ENCODE peak calls at places on chromosomes 11 and 22, in four cellular contexts. K, T, Y and R are unnamed samples.

GRCh38 chr22:47201996-47202818 is 439.8 kb downstream of the TBC1D22A start:
- DNase-seq in K (peak), T (no peak), Y (no peak), R (no peak)

GRCh38 chr11:18013790-18014507 is 1.1 kb upstream of the SERGEF start:
- DNase-seq in K (no peak), T (no peak), Y (no peak), R (peak)

GRCh38 chr22:26592368-26593015 is 2.6 kb upstream of the TPST2 start:
- DNase-seq in K (peak), T (no peak), Y (no peak), R (no peak)

GRCh38 chr11:61054513-61054912 is 47.8 kb upstream of the CD5 start:
- DNase-seq in K (no peak), T (no peak), Y (no peak), R (no peak)

GRCh38 chr11:68313574-68314202 is 1.3 kb downstream of the LRP5 start:
- DNase-seq in K (no peak), T (no peak), Y (no peak), R (peak)

GRCh38 chr11:119889728-119890280 is 160.8 kb upstream of the NECTIN1 start:
- DNase-seq in K (peak), T (no peak), Y (no peak), R (no peak)

GRCh38 chr22:39117585-39118191 is 20.6 kb downstream of the APOBEC3H start:
- DNase-seq in K (peak), T (no peak), Y (peak), R (peak)

GRCh38 chr11:115222218-115222862 is 281.9 kb downstream of the CADM1 start:
- DNase-seq in K (no peak), T (no peak), Y (no peak), R (peak)

GRCh38 chr11:117281159-117281558 is 10.0 kb upstream of the BACE1-AS start:
- DNase-seq in K (no peak), T (no peak), Y (no peak), R (peak)

GRCh38 chr11:19992998-19993397 is 167.3 kb downstream of the DBX1 start:
- DNase-seq in K (no peak), T (no peak), Y (no peak), R (no peak)

GRCh38 chr11:112835556-112835955 is 125.7 kb upstream of the NCAM1 start:
- DNase-seq in K (no peak), T (no peak), Y (no peak), R (no peak)

GRCh38 chr11:100152751-100153150 is 534.3 kb upstream of the ARHGAP42 start:
- DNase-seq in K (no peak), T (no peak), Y (no peak), R (peak)

GRCh38 chr11:83004855-83005556 is 66.7 kb downstream of the RAB30 start:
- DNase-seq in K (no peak), T (no peak), Y (no peak), R (no peak)

GRCh38 chr11:74691755-74692154 is 39.5 kb downstream of the CHRDL2 start:
- DNase-seq in K (no peak), T (no peak), Y (no peak), R (no peak)

GRCh38 chr11:90288207-90288821 is 65.5 kb upstream of the CHORDC1 start:
- DNase-seq in K (no peak), T (no peak), Y (no peak), R (peak)
- TF ChIP-seq CTCF in K (peak), T (peak), Y (peak), R (peak)

DNA sequence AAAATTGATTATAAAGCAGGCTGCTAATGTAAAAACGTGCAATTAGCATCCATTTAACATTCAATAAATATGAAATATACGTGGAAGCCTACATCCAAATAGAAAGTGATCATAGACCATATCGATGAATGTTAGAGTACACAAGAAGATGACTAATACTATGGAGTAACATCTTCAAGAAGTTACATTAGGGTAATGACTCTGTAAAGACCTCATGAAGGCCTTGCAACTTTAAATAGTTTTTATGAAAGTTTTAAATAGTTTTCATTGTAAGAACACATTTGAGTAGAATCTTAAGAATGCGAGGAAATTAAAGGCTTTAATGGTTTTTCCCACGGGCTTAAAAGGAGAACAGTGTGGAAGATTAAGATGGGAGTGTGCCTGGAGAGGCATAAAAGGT is 1.4 kb downstream of the TRIM34 start:
- DNase-seq in K (no peak), T (no peak), Y (no peak), R (peak)
- H3K4me3 ChIP-seq in K (peak), T (no peak), Y (no peak), R (no peak)

DNA sequence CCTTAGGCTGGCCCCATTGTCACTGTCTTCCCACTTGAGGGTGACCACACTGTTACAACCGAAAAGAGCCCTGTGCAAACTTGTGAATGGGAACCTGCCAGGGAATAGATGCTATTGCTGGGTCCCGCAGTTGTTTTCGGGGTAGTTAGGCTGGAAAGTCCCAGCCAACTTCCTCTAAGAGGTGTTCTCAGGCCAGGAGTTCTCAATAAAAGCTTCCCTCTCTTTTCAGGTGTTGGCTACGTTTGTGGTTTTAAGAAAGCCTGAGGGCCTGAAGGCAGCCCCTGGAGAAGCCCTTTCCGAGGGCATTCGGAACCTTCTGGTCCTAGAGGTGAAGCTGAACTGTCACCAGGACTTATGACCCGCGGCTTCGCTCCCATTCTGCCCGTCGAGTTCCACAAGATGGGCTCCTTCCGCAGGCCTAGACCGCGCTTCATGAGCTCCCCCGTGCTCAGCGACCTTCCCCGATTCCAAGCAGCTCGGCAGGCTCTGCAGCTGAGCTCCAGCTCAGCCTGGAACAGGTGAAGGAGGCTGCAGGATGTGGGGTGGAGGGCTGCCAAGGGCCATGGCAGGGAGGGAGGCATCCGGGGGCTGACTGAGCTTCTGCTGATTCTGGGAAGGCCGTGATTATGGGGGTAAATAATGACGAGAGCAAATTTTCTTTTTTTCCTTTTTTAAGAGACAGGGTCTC is 104.8 kb downstream of the PRR5L start:
- DNase-seq in K (peak), T (no peak), Y (no peak), R (no peak)
- TF ChIP-seq CTCF in K (no peak), T (no peak), Y (no peak), R (no peak)

DNA sequence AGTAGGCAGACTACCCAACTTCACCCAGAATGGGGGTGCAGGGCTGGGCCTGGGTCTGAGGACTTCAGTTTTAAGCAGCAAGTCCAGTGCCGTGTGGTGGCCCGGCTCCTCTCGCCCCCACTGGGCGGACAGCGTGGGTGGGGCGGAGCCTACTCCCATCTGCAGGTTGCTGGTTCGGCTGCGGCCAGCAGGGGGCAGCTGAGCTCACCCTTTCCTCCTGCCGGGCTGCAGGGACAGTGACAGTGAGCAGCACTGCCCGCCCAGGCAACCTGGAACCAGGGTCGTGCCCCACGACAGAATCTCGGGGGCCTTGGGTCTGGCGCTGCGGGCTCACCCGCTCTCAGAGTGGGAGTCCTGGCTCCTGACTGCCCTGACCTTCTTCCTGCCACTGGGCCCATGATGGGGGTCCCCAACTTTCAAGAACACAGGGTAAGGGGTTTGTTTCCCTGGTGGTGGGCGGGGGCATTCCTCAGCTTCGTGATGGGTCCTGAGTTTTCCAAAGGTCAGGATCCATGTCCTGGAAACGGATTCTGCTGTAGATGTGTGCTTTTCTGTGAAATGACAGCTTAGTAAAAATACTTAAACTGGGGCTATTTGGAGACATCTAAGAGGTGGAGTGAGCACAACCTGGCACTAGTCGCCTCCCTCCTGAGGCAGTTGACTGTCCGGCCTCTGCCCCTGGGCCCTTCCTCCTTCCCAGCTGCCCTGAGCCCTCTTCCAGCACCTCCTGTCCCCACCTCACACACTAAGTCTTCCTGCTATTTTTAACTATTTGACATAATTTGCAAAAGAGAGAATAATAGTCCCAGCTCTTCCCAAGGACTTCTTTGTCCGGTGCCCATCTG is 6.0 kb upstream of the NEAT1 start:
- DNase-seq in K (peak), T (peak), Y (peak), R (peak)
- H3K4me3 ChIP-seq in K (peak), T (peak), Y (peak), R (peak)

DNA sequence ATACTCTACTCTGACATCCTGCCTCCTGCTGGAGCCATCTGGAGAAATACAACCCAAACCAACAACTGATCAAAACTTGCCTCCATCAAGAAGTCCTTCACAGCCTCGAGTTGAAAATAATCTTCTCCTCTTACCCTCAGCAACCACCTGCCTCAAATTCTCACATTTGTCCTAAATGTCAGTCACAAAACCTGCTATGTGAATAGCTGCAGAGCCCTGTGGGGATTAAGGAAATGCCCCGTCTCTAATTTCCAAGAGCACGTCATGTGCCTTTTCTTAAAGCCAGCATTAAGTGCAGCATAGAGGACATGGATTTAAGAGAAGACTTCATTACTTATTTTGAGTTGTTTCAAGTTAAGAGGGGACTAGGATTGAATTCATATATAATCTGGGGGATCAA is 105.9 kb downstream of the TRPC6 start:
- DNase-seq in K (no peak), T (no peak), Y (no peak), R (no peak)
- TF ChIP-seq CTCF in K (no peak), T (no peak), Y (no peak), R (no peak)

DNA sequence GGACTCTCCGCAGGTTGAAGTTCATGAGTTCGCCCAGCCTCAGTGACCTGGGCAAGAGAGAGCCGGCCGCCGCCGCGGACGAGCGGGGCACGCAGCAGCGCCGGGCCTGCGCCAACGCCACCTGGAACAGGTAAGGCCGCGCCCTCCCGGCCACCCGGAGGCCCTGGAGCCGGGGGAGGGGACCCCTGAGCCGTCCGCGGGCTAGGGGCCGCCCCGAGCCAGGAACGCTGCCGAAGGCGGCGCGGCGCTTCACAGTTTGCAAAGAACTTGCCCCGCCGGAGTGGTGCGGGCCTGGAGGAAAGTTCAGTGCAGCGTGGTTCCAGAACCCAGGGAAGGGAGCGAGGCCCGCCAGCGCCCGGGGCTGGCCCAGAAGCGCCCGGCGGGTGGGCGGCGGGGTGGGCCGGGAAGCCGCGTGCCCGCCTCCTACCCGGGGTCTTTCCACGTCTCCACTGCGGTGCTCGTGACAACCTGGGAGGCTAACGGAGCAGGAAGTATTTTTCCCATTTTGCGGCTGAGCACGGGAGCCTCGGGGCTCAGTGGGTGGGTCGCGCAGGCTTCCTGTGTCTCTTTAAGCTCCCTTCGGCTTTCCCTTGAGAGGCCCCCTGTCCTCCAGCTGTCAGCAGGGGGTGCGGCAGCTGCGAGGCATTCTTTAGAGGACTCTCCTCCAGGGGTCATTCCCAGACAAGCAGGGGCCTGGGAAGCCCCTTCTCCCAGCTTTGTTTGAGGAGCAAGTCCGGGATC is 645 bp downstream of the PRR5 start:
- DNase-seq in K (peak), T (no peak), Y (peak), R (peak)
- H3K4me3 ChIP-seq in K (peak), T (peak), Y (peak), R (peak)

DNA sequence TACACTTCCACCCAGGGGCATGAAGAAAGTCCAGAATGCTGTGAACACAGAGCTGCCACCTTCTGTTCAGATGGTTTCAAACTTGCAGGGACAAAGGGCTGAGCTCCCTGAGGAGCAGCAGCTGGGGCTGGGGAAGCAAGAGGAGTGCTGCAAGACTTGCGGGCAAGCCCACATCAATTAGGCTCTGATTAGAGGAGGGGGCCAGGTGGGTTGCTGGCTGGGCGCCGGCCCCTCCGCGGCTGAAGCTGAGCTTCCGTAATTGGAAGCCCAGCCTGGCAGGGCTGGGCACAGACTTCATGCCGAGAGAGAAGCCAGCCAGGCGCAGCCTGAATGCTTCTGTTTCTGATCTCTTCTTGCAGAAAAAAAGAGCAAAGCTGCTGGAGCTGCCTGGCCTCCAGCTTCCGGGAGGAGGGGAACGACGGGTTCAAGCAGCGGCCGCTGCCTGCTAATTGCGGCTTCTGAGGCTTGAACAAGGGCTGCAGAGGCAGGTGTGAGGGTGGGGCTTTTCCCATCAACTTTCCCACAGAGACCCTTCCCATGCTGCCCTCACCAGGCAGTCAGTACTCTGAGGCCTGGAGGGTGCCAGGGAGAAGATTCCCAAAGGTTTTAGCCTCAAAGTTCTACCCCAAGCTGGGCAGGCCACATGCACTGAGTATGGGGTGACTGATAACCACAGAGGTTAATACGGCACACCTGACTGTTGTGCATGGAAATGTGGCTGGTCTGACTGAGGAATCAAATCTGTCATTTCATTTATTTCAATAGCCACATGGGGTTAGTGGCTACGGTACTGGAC is 91.1 kb upstream of the LMO1 start:
- DNase-seq in K (peak), T (no peak), Y (no peak), R (peak)
- TF ChIP-seq CTCF in K (no peak), T (no peak), Y (no peak), R (peak)

GRCh38 chr11:95739108-95739507 is 50.5 kb downstream of the FAM76B start:
- DNase-seq in K (no peak), T (no peak), Y (no peak), R (no peak)
- H3K4me3 ChIP-seq in K (no peak), T (no peak), Y (no peak), R (no peak)

GRCh38 chr22:44132724-44133123 is 48.0 kb upstream of the PARVG start:
- DNase-seq in K (peak), T (no peak), Y (no peak), R (no peak)
- TF ChIP-seq CTCF in K (no peak), T (no peak), Y (no peak), R (no peak)

DNA sequence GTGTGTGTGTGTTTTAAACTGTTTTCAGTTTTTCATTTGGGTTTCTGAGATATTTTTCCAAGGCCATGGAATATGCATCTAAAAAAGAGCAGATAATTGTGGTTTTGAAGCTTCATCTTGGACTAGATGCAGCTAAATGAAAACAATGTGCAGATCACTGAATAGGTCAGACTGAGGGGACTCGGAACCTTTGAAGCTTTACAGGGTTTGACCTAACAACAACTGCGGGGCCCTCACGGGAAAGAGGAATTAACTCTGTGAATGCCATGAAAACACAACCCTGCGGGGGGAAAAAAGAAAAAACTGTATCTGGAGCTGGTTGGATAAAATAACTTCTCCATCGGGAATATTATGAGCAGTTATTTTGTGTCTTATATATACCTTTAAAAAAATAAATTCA is 76.6 kb downstream of the YAP1 start:
- DNase-seq in K (no peak), T (no peak), Y (no peak), R (peak)
- H3K4me3 ChIP-seq in K (no peak), T (no peak), Y (no peak), R (no peak)